ENCODE peak calls at places on chromosome 7, in five cellular contexts. S, K, B, A and U are unnamed samples.

GRCh38 chr7:40015790-40016296 is 65.8 kb downstream of the CDK13 start:
- DNase-seq in B (no peak), A (no peak), S (peak), K (peak), U (no peak)

GRCh38 chr7:26379711-26380110 is 88.0 kb downstream of the SNX10 start:
- DNase-seq in A (no peak), K (no peak), B (no peak), S (no peak), U (no peak)

GRCh38 chr7:1548438-1548831 is 7.6 kb downstream of the TMEM184A start:
- DNase-seq in S (no peak), A (no peak), B (no peak), K (no peak), U (no peak)

GRCh38 chr7:71015260-71015900 is 116.6 kb upstream of the GALNT17 start:
- DNase-seq in S (no peak), K (no peak), A (no peak), B (no peak), U (no peak)

GRCh38 chr7:7790041-7790751 is 71.8 kb upstream of the RPA3 start:
- DNase-seq in S (no peak), A (no peak), B (no peak), K (no peak), U (no peak)

GRCh38 chr7:132475037-132475668 is 101.1 kb downstream of the PLXNA4 start:
- DNase-seq in S (no peak), A (no peak), B (no peak), K (no peak), U (no peak)

GRCh38 chr7:132183822-132184380 is 392.4 kb downstream of the PLXNA4 start:
- DNase-seq in B (no peak), K (no peak), S (no peak), A (no peak), U (no peak)

GRCh38 chr7:101363734-101364374 is 1.2 kb downstream of the COL26A1 start:
- DNase-seq in K (peak), A (peak), B (peak), S (peak), U (peak)

GRCh38 chr7:151740180-151740845 is 136.6 kb downstream of the PRKAG2 start:
- DNase-seq in B (no peak), A (no peak), K (no peak), S (no peak), U (no peak)

GRCh38 chr7:20141666-20142065 is 75.5 kb downstream of the MACC1 start:
- DNase-seq in K (no peak), B (no peak), S (no peak), A (no peak), U (no peak)